ENCODE peak calls at places on chromosomes 3 and 15, in four cellular contexts. B, R, F and Y are unnamed samples.

GRCh38 chr15:25342629-25343028 is 96.2 kb downstream of the UBE3A start:
- DNase-seq in B (no peak), R (no peak), F (no peak), Y (no peak)

GRCh38 chr3:137050281-137050680 is 92.5 kb downstream of the IL20RB start:
- DNase-seq in B (no peak), R (no peak), F (no peak), Y (no peak)

GRCh38 chr3:197490098-197490497 is 65.7 kb downstream of the BDH1 start:
- DNase-seq in B (peak), R (no peak), F (no peak), Y (no peak)

GRCh38 chr3:185912929-185913901 is 24.6 kb downstream of the TRA2B start:
- DNase-seq in B (no peak), R (no peak), F (no peak), Y (no peak)

GRCh38 chr3:122555275-122556071 is 8.6 kb downstream of the PARP9 start:
- DNase-seq in B (peak), R (no peak), F (no peak), Y (no peak)

GRCh38 chr3:70728311-70728710 is 415.9 kb upstream of the MDFIC2 start:
- DNase-seq in B (no peak), R (no peak), F (no peak), Y (no peak)

GRCh38 chr15:71548317-71548908 is 261.9 kb upstream of the NR2E3 start:
- DNase-seq in B (no peak), R (no peak), F (no peak), Y (no peak)

GRCh38 chr3:129013491-129013891 is 12.4 kb downstream of the EFCC1 start:
- DNase-seq in B (no peak), R (no peak), F (no peak), Y (no peak)

GRCh38 chr15:80856809-80857377 is 77.7 kb downstream of the CEMIP start:
- DNase-seq in B (no peak), R (peak), F (no peak), Y (peak)

GRCh38 chr15:51883436-51883835 is 54.0 kb downstream of the TMOD3 start:
- DNase-seq in B (peak), R (no peak), F (no peak), Y (no peak)

GRCh38 chr15:68894208-68894607 is 36.1 kb upstream of the SPESP1 start:
- DNase-seq in B (no peak), R (no peak), F (no peak), Y (no peak)

GRCh38 chr15:80081390-80081789 is 21.9 kb downstream of the ZFAND6 start:
- DNase-seq in B (no peak), R (no peak), F (no peak), Y (no peak)

GRCh38 chr15:39215006-39215405 is 365.9 kb upstream of the THBS1 start:
- DNase-seq in B (no peak), R (no peak), F (no peak), Y (no peak)

GRCh38 chr3:123201223-123201556 is 553 bp upstream of the SEC22A start:
- DNase-seq in B (no peak), R (no peak), F (no peak), Y (no peak)

GRCh38 chr15:32646304-32646703 is 4.8 kb downstream of the SCG5 start:
- DNase-seq in B (no peak), R (no peak), F (no peak), Y (no peak)

GRCh38 chr3:138452491-138452890 is 18.1 kb downstream of the ESYT3 start:
- DNase-seq in B (no peak), R (no peak), F (no peak), Y (peak)

GRCh38 chr15:43127752-43128151 is 5.6 kb upstream of the TMEM62 start:
- DNase-seq in B (no peak), R (no peak), F (no peak), Y (no peak)

GRCh38 chr15:52789601-52790165 is 453 bp downstream of the ONECUT1 start:
- DNase-seq in B (no peak), R (no peak), F (no peak), Y (no peak)

GRCh38 chr15:33021806-33022389 is 172.6 kb downstream of the FMN1 start:
- DNase-seq in B (peak), R (peak), F (no peak), Y (no peak)

GRCh38 chr15:49296258-49296657 is 126.2 kb downstream of the GALK2 start:
- DNase-seq in B (no peak), R (no peak), F (no peak), Y (no peak)

GRCh38 chr3:13282528-13282985 is 137.6 kb downstream of the NUP210 start:
- DNase-seq in B (no peak), R (no peak), F (no peak), Y (peak)

GRCh38 chr3:23239181-23240068 is 36.3 kb downstream of the UBE2E2 start:
- DNase-seq in B (no peak), R (peak), F (no peak), Y (no peak)

GRCh38 chr15:87739866-87740265 is 516.7 kb downstream of the NTRK3 start:
- DNase-seq in B (no peak), R (no peak), F (no peak), Y (no peak)

GRCh38 chr3:12041476-12041875 is 37.3 kb downstream of the SYN2 start:
- DNase-seq in B (no peak), R (no peak), F (no peak), Y (no peak)

GRCh38 chr3:157872902-157873301 is 233.3 kb downstream of the SHOX2 start:
- DNase-seq in B (no peak), R (no peak), F (no peak), Y (no peak)

GRCh38 chr3:88061749-88062148 is 2.7 kb downstream of the ZNF654 start:
- DNase-seq in B (no peak), R (no peak), F (no peak), Y (no peak)

GRCh38 chr15:71346464-71346863 is 231.2 kb downstream of the THSD4 start:
- DNase-seq in B (no peak), R (no peak), F (no peak), Y (no peak)

GRCh38 chr3:114660124-114660523 is 366.3 kb downstream of the TIGIT start:
- DNase-seq in B (peak), R (no peak), F (no peak), Y (no peak)

GRCh38 chr3:158792709-158793108 is 9.1 kb upstream of the MFSD1 start:
- DNase-seq in B (peak), R (no peak), F (no peak), Y (no peak)

GRCh38 chr3:137410028-137410427 is 354.1 kb upstream of the SOX14 start:
- DNase-seq in B (no peak), R (no peak), F (no peak), Y (no peak)

GRCh38 chr3:14424711-14425573 is 22.5 kb downstream of the SLC6A6 start:
- DNase-seq in B (no peak), R (no peak), F (no peak), Y (peak)

GRCh38 chr15:96629501-96629900 is 299.0 kb downstream of the NR2F2 start:
- DNase-seq in B (peak), R (peak), F (no peak), Y (no peak)

GRCh38 chr15:90046846-90047481 is 45.8 kb downstream of the ZNF710 start:
- DNase-seq in B (no peak), R (no peak), F (no peak), Y (no peak)